ENCODE peak calls at places on chromosome 11, in seven cellular contexts. T is AG08395; E is AG09309; K is ureter; U is nephron progenitor cell; N is testis; R is activated CD4-positive, alpha-beta T cell treated with anti-CD3 and anti-CD28 coated beads, Interleukin-2, amount 50 U/mL, for 48 hours. F is an unnamed sample.
A peak's percentile ranks its signal among the peaks of the same experiment; 100 is the strongest.

GRCh38 chr11:114121744-114122504 is 62.4 kb downstream of the ZBTB16 start:
- DNase-seq in T (no peak), E (no peak), K (no peak), U (no peak), N (no peak), R (no peak), F (no peak)

GRCh38 chr11:118264568-118265470 is 722 bp upstream of the MPZL2 start:
- DNase-seq in T (no peak), E (no peak), K (no peak), U (no peak), N (no peak), R (no peak), F (no peak)

GRCh38 chr11:124207102-124207792 is 24.1 kb downstream of the OR10D3 start:
- DNase-seq in T (no peak), E (no peak), K (no peak), U (no peak), N (no peak), R (no peak), F (no peak)

GRCh38 chr11:118212131-118212725 is 12.6 kb downstream of the JAML start:
- DNase-seq in T (no peak), E (no peak), K (no peak), U (no peak), N (no peak), R (no peak), F (peak; percentile 56)

GRCh38 chr11:130827697-130828377 is 88.4 kb downstream of the SNX19 start:
- DNase-seq in T (peak; percentile 87), E (no peak), K (no peak), U (peak; percentile 55), N (peak; percentile 79), R (peak; percentile 11), F (no peak)

GRCh38 chr11:251550-251949 is 14.8 kb downstream of the PSMD13 start:
- DNase-seq in T (no peak), E (no peak), K (no peak), U (no peak), N (no peak), R (no peak), F (peak; percentile 54)

GRCh38 chr11:73034777-73035176 is 107.3 kb downstream of the FCHSD2 start:
- DNase-seq in T (no peak), E (no peak), K (no peak), U (no peak), N (no peak), R (no peak), F (no peak)

GRCh38 chr11:47233989-47234668 is 14.5 kb downstream of the ACP2 start:
- DNase-seq in T (peak; percentile 64), E (no peak), K (no peak), U (no peak), N (peak; percentile 60), R (no peak), F (no peak)

GRCh38 chr11:70307176-70307575 is 36.7 kb downstream of the PPFIA1 start:
- DNase-seq in T (peak; percentile 35), E (no peak), K (no peak), U (no peak), N (no peak), R (no peak), F (no peak)

GRCh38 chr11:74726547-74727182 is 4.6 kb downstream of the CHRDL2 start:
- DNase-seq in T (peak; percentile 89), E (peak; percentile 33), K (peak; percentile 80), U (peak; percentile 73), N (peak; percentile 78), R (peak; percentile 55), F (peak; percentile 79)

GRCh38 chr11:85088286-85088685 is 538.9 kb downstream of the DLG2 start:
- DNase-seq in T (no peak), E (no peak), K (no peak), U (no peak), N (no peak), R (no peak), F (no peak)

GRCh38 chr11:72316984-72317383 is 73.0 kb upstream of the PHOX2A start:
- DNase-seq in T (no peak), E (no peak), K (no peak), U (no peak), N (no peak), R (no peak), F (no peak)

GRCh38 chr11:90997241-90997640 is 774.4 kb upstream of the CHORDC1 start:
- DNase-seq in T (no peak), E (no peak), K (no peak), U (no peak), N (no peak), R (no peak), F (no peak)

GRCh38 chr11:6248248-6248647 is 9.4 kb downstream of the CNGA4 start:
- DNase-seq in T (no peak), E (peak; percentile 16), K (no peak), U (no peak), N (no peak), R (no peak), F (no peak)

GRCh38 chr11:3834349-3835099 is 6.2 kb downstream of the RHOG start:
- DNase-seq in T (no peak), E (no peak), K (no peak), U (no peak), N (peak; percentile 48), R (no peak), F (no peak)

GRCh38 chr11:64571050-64571409 is 20.0 kb upstream of the SLC22A12 start:
- DNase-seq in T (no peak), E (no peak), K (no peak), U (no peak), N (no peak), R (no peak), F (no peak)

GRCh38 chr11:120854988-120855387 is 168.9 kb upstream of the TBCEL start:
- DNase-seq in T (peak; percentile 15), E (no peak), K (no peak), U (peak; percentile 18), N (no peak), R (no peak), F (no peak)

GRCh38 chr11:128190312-128190711 is 397.0 kb downstream of the ETS1 start:
- DNase-seq in T (no peak), E (no peak), K (no peak), U (no peak), N (no peak), R (no peak), F (peak; percentile 67)

GRCh38 chr11:93921695-93922468 is 71.5 kb upstream of the VSTM5 start:
- DNase-seq in T (peak; percentile 70), E (no peak), K (no peak), U (peak; percentile 49), N (peak; percentile 67), R (peak; percentile 3), F (no peak)

GRCh38 chr11:134125507-134125906 is 56.6 kb downstream of the JAM3 start:
- DNase-seq in T (no peak), E (no peak), K (no peak), U (no peak), N (no peak), R (no peak), F (no peak)

GRCh38 chr11:9827700-9828099 is 163.8 kb downstream of the SWAP70 start:
- DNase-seq in T (no peak), E (no peak), K (no peak), U (no peak), N (no peak), R (no peak), F (no peak)

GRCh38 chr11:115724709-115725108 is 220.5 kb upstream of the CADM1 start:
- DNase-seq in T (peak; percentile 62), E (peak; percentile 7), K (no peak), U (no peak), N (no peak), R (no peak), F (no peak)

GRCh38 chr11:12761029-12761428 is 86.8 kb downstream of the TEAD1 start:
- DNase-seq in T (no peak), E (no peak), K (no peak), U (no peak), N (no peak), R (no peak), F (no peak)

GRCh38 chr11:70699294-70700221 is 301.2 kb downstream of the CTTN start:
- DNase-seq in T (no peak), E (no peak), K (no peak), U (no peak), N (no peak), R (no peak), F (no peak)

GRCh38 chr11:106446961-106447360 is 369.5 kb downstream of the AASDHPPT start:
- DNase-seq in T (no peak), E (no peak), K (no peak), U (no peak), N (no peak), R (no peak), F (no peak)

GRCh38 chr11:101583180-101584128 is at the start of gene TRPC6:
- DNase-seq in T (peak; percentile 7), E (no peak), K (no peak), U (peak; percentile 71), N (peak; percentile 49), R (no peak), F (no peak)

GRCh38 chr11:120908521-120909181 is 115.3 kb upstream of the TBCEL start:
- DNase-seq in T (no peak), E (no peak), K (peak; percentile 70), U (no peak), N (no peak), R (no peak), F (no peak)

GRCh38 chr11:83070044-83070877 is 1.4 kb downstream of the RAB30 start:
- DNase-seq in T (peak; percentile 72), E (peak; percentile 41), K (no peak), U (peak; percentile 16), N (no peak), R (no peak), F (no peak)

GRCh38 chr11:103940542-103940941 is 95.9 kb upstream of the DDI1 start:
- DNase-seq in T (peak; percentile 19), E (no peak), K (no peak), U (no peak), N (no peak), R (no peak), F (no peak)

GRCh38 chr11:28559497-28559896 is 451.3 kb downstream of the METTL15 start:
- DNase-seq in T (no peak), E (no peak), K (no peak), U (no peak), N (no peak), R (no peak), F (no peak)

GRCh38 chr11:128509990-128510389 is 77.4 kb downstream of the ETS1 start:
- DNase-seq in T (no peak), E (no peak), K (no peak), U (no peak), N (no peak), R (no peak), F (no peak)

GRCh38 chr11:96567193-96567592 is 177.4 kb downstream of the JRKL start:
- DNase-seq in T (no peak), E (no peak), K (no peak), U (no peak), N (no peak), R (no peak), F (no peak)

GRCh38 chr11:97269527-97269926 is 879.7 kb downstream of the JRKL start:
- DNase-seq in T (no peak), E (no peak), K (no peak), U (no peak), N (no peak), R (no peak), F (no peak)

F was measured in activated CD8-positive, alpha-beta memory T cell treated with anti-CD3 and anti-CD28 coated beads for 24 hours.